ENCODE peak calls at places on chromosome 11, in five cellular contexts. One of them, this sample, is unnamed.

GRCh38 chr11:2097356-2097997 is 41.7 kb downstream of the IGF2 start:
- DNase-seq in esophagus squamous epithelium: no peak
- DNase-seq in heart left ventricle: peak; percentile 83
- DNase-seq in H54: no peak
- DNase-seq in NB4: peak; percentile 81
- DNase-seq in this sample: no peak

GRCh38 chr11:8011981-8012444 is 24.9 kb downstream of the EIF3F start:
- DNase-seq in esophagus squamous epithelium: no peak
- DNase-seq in heart left ventricle: no peak
- DNase-seq in H54: peak; percentile 57
- DNase-seq in NB4: no peak
- DNase-seq in this sample: no peak

GRCh38 chr11:68840661-68841653 is 759 bp downstream of the CPT1A start:
- DNase-seq in esophagus squamous epithelium: no peak
- DNase-seq in heart left ventricle: peak; percentile 84
- DNase-seq in H54: peak; percentile 49
- DNase-seq in NB4: peak; percentile 77
- DNase-seq in this sample: peak; percentile 78

GRCh38 chr11:112555491-112556364 is 295.1 kb upstream of the PLET1 start:
- DNase-seq in esophagus squamous epithelium: no peak
- DNase-seq in heart left ventricle: peak; percentile 72
- DNase-seq in H54: peak; percentile 7
- DNase-seq in NB4: peak; percentile 60
- DNase-seq in this sample: peak; percentile 62

GRCh38 chr11:117096140-117096972 is 1.9 kb downstream of the SIK3 start:
- DNase-seq in esophagus squamous epithelium: no peak
- DNase-seq in heart left ventricle: no peak
- DNase-seq in H54: no peak
- DNase-seq in NB4: peak; percentile 92
- DNase-seq in this sample: peak; percentile 74

GRCh38 chr11:46727952-46728658 is 9.1 kb downstream of the F2 start:
- DNase-seq in esophagus squamous epithelium: no peak
- DNase-seq in heart left ventricle: no peak
- DNase-seq in H54: no peak
- DNase-seq in NB4: no peak
- DNase-seq in this sample: no peak

GRCh38 chr11:129631201-129631600 is 184.4 kb upstream of the TMEM45B start:
- DNase-seq in esophagus squamous epithelium: no peak
- DNase-seq in heart left ventricle: no peak
- DNase-seq in H54: no peak
- DNase-seq in NB4: no peak
- DNase-seq in this sample: no peak

GRCh38 chr11:32888805-32889204 is 3.8 kb upstream of the QSER1 start:
- DNase-seq in esophagus squamous epithelium: no peak
- DNase-seq in heart left ventricle: no peak
- DNase-seq in H54: no peak
- DNase-seq in NB4: no peak
- DNase-seq in this sample: no peak

GRCh38 chr11:1458340-1459218 is 28.0 kb downstream of the MOB2 start:
- DNase-seq in esophagus squamous epithelium: no peak
- DNase-seq in heart left ventricle: no peak
- DNase-seq in H54: no peak
- DNase-seq in NB4: peak; percentile 36
- DNase-seq in this sample: peak; percentile 25

GRCh38 chr11:87039371-87039770 is 1.6 kb downstream of the TMEM135 start:
- DNase-seq in esophagus squamous epithelium: no peak
- DNase-seq in heart left ventricle: no peak
- DNase-seq in H54: no peak
- DNase-seq in NB4: no peak
- DNase-seq in this sample: no peak
- TF ChIP-seq POLR2A in esophagus squamous epithelium: no peak
- TF ChIP-seq POLR2A in heart left ventricle: no peak
- TF ChIP-seq POLR2A in H54: no peak
- TF ChIP-seq POLR2A in NB4: no peak
- TF ChIP-seq POLR2A in this sample: no peak

GRCh38 chr11:108734956-108735559 is 70.2 kb downstream of the DDX10 start:
- DNase-seq in esophagus squamous epithelium: no peak
- DNase-seq in heart left ventricle: no peak
- DNase-seq in H54: no peak
- DNase-seq in NB4: peak; percentile 39
- DNase-seq in this sample: peak; percentile 42

GRCh38 chr11:108732395-108732794 is 67.5 kb downstream of the DDX10 start:
- DNase-seq in esophagus squamous epithelium: no peak
- DNase-seq in heart left ventricle: no peak
- DNase-seq in H54: no peak
- DNase-seq in NB4: no peak
- DNase-seq in this sample: no peak

GRCh38 chr11:108727665-108728064 is 62.8 kb downstream of the DDX10 start:
- DNase-seq in esophagus squamous epithelium: no peak
- DNase-seq in heart left ventricle: no peak
- DNase-seq in H54: no peak
- DNase-seq in NB4: no peak
- DNase-seq in this sample: no peak

DNA sequence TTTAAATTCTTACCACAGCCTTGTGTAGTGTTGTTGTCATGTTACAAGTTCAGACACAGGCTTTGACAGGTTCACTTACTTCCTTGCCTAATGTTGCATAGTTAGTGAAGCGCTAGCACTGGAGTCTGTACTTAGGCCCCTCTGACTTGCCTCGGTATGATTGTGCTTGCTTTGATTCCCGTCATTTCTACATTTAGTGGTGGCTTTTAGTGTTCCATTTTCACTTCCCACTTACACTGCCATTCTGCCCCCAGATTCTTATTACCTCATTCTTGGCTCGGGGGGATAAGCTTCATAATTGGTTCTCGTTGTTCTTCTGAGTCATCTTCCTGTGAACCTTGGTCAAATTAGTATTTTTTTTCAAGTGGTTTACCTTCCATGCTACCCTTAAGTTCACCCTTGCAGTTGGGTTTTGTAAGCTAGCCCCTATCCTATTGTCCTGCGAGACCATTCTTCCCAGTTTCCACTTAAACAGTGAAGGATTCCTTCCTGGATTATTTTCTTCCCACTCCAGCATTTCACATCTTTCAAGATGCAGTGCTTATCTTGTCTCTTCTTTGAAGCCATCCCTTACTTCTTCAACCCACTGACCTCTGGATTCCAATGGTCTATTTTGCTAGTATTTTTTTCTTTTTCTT is 68.7 kb downstream of the DDX10 start:
- DNase-seq in esophagus squamous epithelium: no peak
- DNase-seq in heart left ventricle: no peak
- DNase-seq in H54: no peak
- DNase-seq in NB4: peak; percentile 82
- DNase-seq in this sample: no peak
- TF ChIP-seq POLR2A in esophagus squamous epithelium: no peak
- TF ChIP-seq POLR2A in heart left ventricle: no peak
- TF ChIP-seq POLR2A in H54: no peak
- TF ChIP-seq POLR2A in NB4: no peak
- TF ChIP-seq POLR2A in this sample: no peak

DNA sequence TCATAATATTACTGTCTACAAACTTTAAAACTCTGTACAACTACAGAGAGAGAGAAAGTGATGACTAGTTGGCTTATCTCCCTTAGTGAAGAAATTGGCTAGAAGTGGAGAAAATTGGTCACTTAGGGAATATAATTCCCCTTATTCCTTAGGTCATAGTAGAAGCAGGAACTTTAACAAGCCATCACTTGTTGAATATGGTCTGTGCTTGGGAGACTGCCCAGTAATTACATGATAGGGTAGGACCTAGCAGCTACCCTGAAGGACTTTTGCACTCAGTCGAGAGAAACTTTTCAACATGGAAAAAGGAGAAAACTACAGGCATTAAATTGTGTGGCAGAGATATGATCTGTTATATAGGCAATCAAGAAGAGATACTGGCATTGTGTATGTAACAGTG is 576.5 kb upstream of the CCDC90B start:
- DNase-seq in esophagus squamous epithelium: no peak
- DNase-seq in heart left ventricle: no peak
- DNase-seq in H54: no peak
- DNase-seq in NB4: no peak
- DNase-seq in this sample: no peak
- TF ChIP-seq POLR2A in esophagus squamous epithelium: no peak
- TF ChIP-seq POLR2A in heart left ventricle: no peak
- TF ChIP-seq POLR2A in H54: no peak
- TF ChIP-seq POLR2A in NB4: no peak
- TF ChIP-seq POLR2A in this sample: no peak

GRCh38 chr11:66495401-66495844 is 15.0 kb upstream of the BBS1 start:
- DNase-seq in esophagus squamous epithelium: no peak
- DNase-seq in heart left ventricle: no peak
- DNase-seq in H54: no peak
- DNase-seq in NB4: no peak
- DNase-seq in this sample: no peak

GRCh38 chr11:66493124-66493523 is 12.9 kb downstream of the DPP3 start:
- DNase-seq in esophagus squamous epithelium: no peak
- DNase-seq in heart left ventricle: no peak
- DNase-seq in H54: no peak
- DNase-seq in NB4: no peak
- DNase-seq in this sample: no peak

GRCh38 chr11:66492161-66492865 is 12.1 kb downstream of the DPP3 start:
- DNase-seq in esophagus squamous epithelium: no peak
- DNase-seq in heart left ventricle: no peak
- DNase-seq in H54: no peak
- DNase-seq in NB4: no peak
- DNase-seq in this sample: no peak

GRCh38 chr11:66494935-66495334 is 14.7 kb downstream of the DPP3 start:
- DNase-seq in esophagus squamous epithelium: no peak
- DNase-seq in heart left ventricle: no peak
- DNase-seq in H54: no peak
- DNase-seq in NB4: no peak
- DNase-seq in this sample: no peak

GRCh38 chr11:66494458-66494857 is 14.2 kb downstream of the DPP3 start:
- DNase-seq in esophagus squamous epithelium: no peak
- DNase-seq in heart left ventricle: no peak
- DNase-seq in H54: no peak
- DNase-seq in NB4: no peak
- DNase-seq in this sample: no peak
- TF ChIP-seq POLR2A in esophagus squamous epithelium: no peak
- TF ChIP-seq POLR2A in heart left ventricle: no peak
- TF ChIP-seq POLR2A in H54: no peak
- TF ChIP-seq POLR2A in NB4: no peak
- TF ChIP-seq POLR2A in this sample: no peak

DNA sequence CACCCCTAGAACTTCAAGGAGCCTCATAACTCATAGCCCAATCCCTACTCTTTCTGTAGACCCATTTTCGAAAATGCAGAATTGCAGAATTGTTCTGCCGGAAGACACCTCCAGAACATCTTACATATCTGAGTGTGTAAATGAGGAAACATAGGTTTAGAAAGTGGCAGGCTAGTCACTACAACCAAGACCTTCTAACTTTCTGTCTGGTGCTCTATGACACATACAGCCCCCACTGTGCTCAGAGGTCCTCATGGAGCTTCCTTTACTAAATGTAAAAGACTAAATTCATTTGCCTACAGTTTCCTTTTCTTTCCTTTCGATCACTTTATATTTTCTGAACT is 132.1 kb upstream of the DDI1 start:
- DNase-seq in esophagus squamous epithelium: no peak
- DNase-seq in heart left ventricle: no peak
- DNase-seq in H54: no peak
- DNase-seq in NB4: no peak
- DNase-seq in this sample: no peak
- TF ChIP-seq POLR2A in esophagus squamous epithelium: no peak
- TF ChIP-seq POLR2A in heart left ventricle: no peak
- TF ChIP-seq POLR2A in H54: no peak
- TF ChIP-seq POLR2A in NB4: no peak
- TF ChIP-seq POLR2A in this sample: no peak

GRCh38 chr11:12673924-12674570 is at the start of gene TEAD1:
- DNase-seq in esophagus squamous epithelium: no peak
- DNase-seq in heart left ventricle: peak; percentile 98
- DNase-seq in H54: peak; percentile 94
- DNase-seq in NB4: peak; percentile 3
- DNase-seq in this sample: peak; percentile 91
- TF ChIP-seq POLR2A in esophagus squamous epithelium: no peak
- TF ChIP-seq POLR2A in heart left ventricle: no peak
- TF ChIP-seq POLR2A in H54: peak; percentile 94
- TF ChIP-seq POLR2A in NB4: no peak
- TF ChIP-seq POLR2A in this sample: peak; percentile 76

GRCh38 chr11:65090628-65091027 is 5.4 kb upstream of the VPS51 start:
- DNase-seq in esophagus squamous epithelium: no peak
- DNase-seq in heart left ventricle: no peak
- DNase-seq in H54: no peak
- DNase-seq in NB4: no peak
- DNase-seq in this sample: no peak

GRCh38 chr11:65095427-65095826 is 587 bp upstream of the VPS51 start:
- DNase-seq in esophagus squamous epithelium: no peak
- DNase-seq in heart left ventricle: no peak
- DNase-seq in H54: no peak
- DNase-seq in NB4: no peak
- DNase-seq in this sample: no peak

GRCh38 chr11:65096926-65097325 is 912 bp downstream of the VPS51 start:
- DNase-seq in esophagus squamous epithelium: no peak
- DNase-seq in heart left ventricle: no peak
- DNase-seq in H54: no peak
- DNase-seq in NB4: no peak
- DNase-seq in this sample: no peak

GRCh38 chr11:65100674-65101350 is 4.8 kb downstream of the VPS51 start:
- DNase-seq in esophagus squamous epithelium: no peak
- DNase-seq in heart left ventricle: no peak
- DNase-seq in H54: no peak
- DNase-seq in NB4: no peak
- DNase-seq in this sample: no peak

GRCh38 chr11:65095974-65096806 is at the start of gene VPS51:
- DNase-seq in esophagus squamous epithelium: peak; percentile 54
- DNase-seq in heart left ventricle: peak; percentile 88
- DNase-seq in H54: peak; percentile 97
- DNase-seq in NB4: peak; percentile 95
- DNase-seq in this sample: peak; percentile 97
- TF ChIP-seq POLR2A in esophagus squamous epithelium: no peak
- TF ChIP-seq POLR2A in heart left ventricle: no peak
- TF ChIP-seq POLR2A in H54: peak; percentile 95
- TF ChIP-seq POLR2A in NB4: peak; percentile 78
- TF ChIP-seq POLR2A in this sample: peak; percentile 80

GRCh38 chr11:128506999-128507591 is 80.3 kb downstream of the ETS1 start:
- DNase-seq in esophagus squamous epithelium: peak; percentile 48
- DNase-seq in heart left ventricle: peak; percentile 83
- DNase-seq in H54: no peak
- DNase-seq in NB4: no peak
- DNase-seq in this sample: no peak
- TF ChIP-seq POLR2A in esophagus squamous epithelium: no peak
- TF ChIP-seq POLR2A in heart left ventricle: no peak
- TF ChIP-seq POLR2A in H54: peak; percentile 30
- TF ChIP-seq POLR2A in NB4: no peak
- TF ChIP-seq POLR2A in this sample: no peak

This sample was measured in erythroblast.